ENCODE peak calls at places on chromosomes 1 and 21, in eight cellular contexts. One of them, this sample, is unnamed.
A peak's percentile ranks its signal among the peaks of the same experiment; 100 is the strongest.

GRCh38 chr1:167416506-167416905 is 101.8 kb downstream of the CD247 start:
- DNase-seq in NCI-H1092 treated with DMSO at 0.1 percent for 48 hours: no peak
- DNase-seq in NCI-H774: no peak
- DNase-seq in activated naive CD4-positive, alpha-beta T cell: no peak
- DNase-seq in ureter: no peak
- DNase-seq in HT1080: no peak
- DNase-seq in KG1: no peak
- DNase-seq in HEK293T: no peak
- DNase-seq in this sample: no peak

GRCh38 chr1:205600085-205600484 is 31.7 kb downstream of the ELK4 start:
- DNase-seq in NCI-H1092 treated with DMSO at 0.1 percent for 48 hours: no peak
- DNase-seq in NCI-H774: no peak
- DNase-seq in activated naive CD4-positive, alpha-beta T cell: no peak
- DNase-seq in ureter: peak; percentile 41
- DNase-seq in HT1080: peak; percentile 77
- DNase-seq in KG1: no peak
- DNase-seq in HEK293T: no peak
- DNase-seq in this sample: no peak

GRCh38 chr21:46057710-46058241 is 40.1 kb upstream of the COL6A2 start:
- DNase-seq in NCI-H1092 treated with DMSO at 0.1 percent for 48 hours: no peak
- DNase-seq in NCI-H774: no peak
- DNase-seq in activated naive CD4-positive, alpha-beta T cell: no peak
- DNase-seq in ureter: no peak
- DNase-seq in HT1080: no peak
- DNase-seq in KG1: no peak
- DNase-seq in HEK293T: no peak
- DNase-seq in this sample: no peak

GRCh38 chr1:204947747-204948146 is 77.1 kb downstream of the NFASC start:
- DNase-seq in NCI-H1092 treated with DMSO at 0.1 percent for 48 hours: no peak
- DNase-seq in NCI-H774: no peak
- DNase-seq in activated naive CD4-positive, alpha-beta T cell: no peak
- DNase-seq in ureter: no peak
- DNase-seq in HT1080: no peak
- DNase-seq in KG1: no peak
- DNase-seq in HEK293T: no peak
- DNase-seq in this sample: no peak

GRCh38 chr1:219434285-219434950 is 178.5 kb downstream of the ZC3H11B start:
- DNase-seq in NCI-H1092 treated with DMSO at 0.1 percent for 48 hours: no peak
- DNase-seq in NCI-H774: no peak
- DNase-seq in activated naive CD4-positive, alpha-beta T cell: no peak
- DNase-seq in ureter: no peak
- DNase-seq in HT1080: no peak
- DNase-seq in KG1: no peak
- DNase-seq in HEK293T: no peak
- DNase-seq in this sample: no peak

GRCh38 chr1:97668945-97669344 is 251.9 kb downstream of the DPYD start:
- DNase-seq in NCI-H1092 treated with DMSO at 0.1 percent for 48 hours: no peak
- DNase-seq in NCI-H774: no peak
- DNase-seq in activated naive CD4-positive, alpha-beta T cell: no peak
- DNase-seq in ureter: no peak
- DNase-seq in HT1080: peak; percentile 39
- DNase-seq in KG1: no peak
- DNase-seq in HEK293T: no peak
- DNase-seq in this sample: no peak

GRCh38 chr1:53130878-53131589 is 11.4 kb downstream of the SLC1A7 start:
- DNase-seq in NCI-H1092 treated with DMSO at 0.1 percent for 48 hours: no peak
- DNase-seq in NCI-H774: no peak
- DNase-seq in activated naive CD4-positive, alpha-beta T cell: no peak
- DNase-seq in ureter: no peak
- DNase-seq in HT1080: no peak
- DNase-seq in KG1: no peak
- DNase-seq in HEK293T: no peak
- DNase-seq in this sample: no peak

GRCh38 chr21:42233067-42233981 is 14.4 kb downstream of the ABCG1 start:
- DNase-seq in NCI-H1092 treated with DMSO at 0.1 percent for 48 hours: peak; percentile 41
- DNase-seq in NCI-H774: no peak
- DNase-seq in activated naive CD4-positive, alpha-beta T cell: peak; percentile 57
- DNase-seq in ureter: peak; percentile 79
- DNase-seq in HT1080: peak; percentile 52
- DNase-seq in KG1: no peak
- DNase-seq in HEK293T: no peak
- DNase-seq in this sample: peak; percentile 88

GRCh38 chr1:192709544-192709943 is 73.6 kb downstream of the RGS13 start:
- DNase-seq in NCI-H1092 treated with DMSO at 0.1 percent for 48 hours: no peak
- DNase-seq in NCI-H774: no peak
- DNase-seq in activated naive CD4-positive, alpha-beta T cell: no peak
- DNase-seq in ureter: no peak
- DNase-seq in HT1080: peak; percentile 11
- DNase-seq in KG1: no peak
- DNase-seq in HEK293T: no peak
- DNase-seq in this sample: no peak

GRCh38 chr1:99662581-99663208 is 16.8 kb downstream of the PALMD start:
- DNase-seq in NCI-H1092 treated with DMSO at 0.1 percent for 48 hours: no peak
- DNase-seq in NCI-H774: no peak
- DNase-seq in activated naive CD4-positive, alpha-beta T cell: no peak
- DNase-seq in ureter: peak; percentile 67
- DNase-seq in HT1080: no peak
- DNase-seq in KG1: no peak
- DNase-seq in HEK293T: no peak
- DNase-seq in this sample: no peak

GRCh38 chr1:58346076-58346435 is 200.5 kb downstream of the OMA1 start:
- DNase-seq in NCI-H1092 treated with DMSO at 0.1 percent for 48 hours: no peak
- DNase-seq in NCI-H774: no peak
- DNase-seq in activated naive CD4-positive, alpha-beta T cell: no peak
- DNase-seq in ureter: no peak
- DNase-seq in HT1080: no peak
- DNase-seq in KG1: no peak
- DNase-seq in HEK293T: no peak
- DNase-seq in this sample: no peak

GRCh38 chr1:14487671-14488070 is 110.8 kb upstream of the KAZN start:
- DNase-seq in NCI-H1092 treated with DMSO at 0.1 percent for 48 hours: no peak
- DNase-seq in NCI-H774: no peak
- DNase-seq in activated naive CD4-positive, alpha-beta T cell: no peak
- DNase-seq in ureter: no peak
- DNase-seq in HT1080: no peak
- DNase-seq in KG1: no peak
- DNase-seq in HEK293T: no peak
- DNase-seq in this sample: no peak

GRCh38 chr1:88683516-88683847 is 591 bp upstream of the PKN2 start:
- DNase-seq in NCI-H1092 treated with DMSO at 0.1 percent for 48 hours: no peak
- DNase-seq in NCI-H774: peak; percentile 59
- DNase-seq in activated naive CD4-positive, alpha-beta T cell: peak; percentile 31
- DNase-seq in ureter: peak; percentile 53
- DNase-seq in HT1080: no peak
- DNase-seq in KG1: no peak
- DNase-seq in HEK293T: peak; percentile 39
- DNase-seq in this sample: peak; percentile 22

GRCh38 chr1:217889401-217889800 is 258.3 kb downstream of the SPATA17 start:
- DNase-seq in NCI-H1092 treated with DMSO at 0.1 percent for 48 hours: no peak
- DNase-seq in NCI-H774: no peak
- DNase-seq in activated naive CD4-positive, alpha-beta T cell: no peak
- DNase-seq in ureter: no peak
- DNase-seq in HT1080: no peak
- DNase-seq in KG1: no peak
- DNase-seq in HEK293T: peak; percentile 12
- DNase-seq in this sample: no peak

GRCh38 chr1:45945426-45945825 is 142.0 kb downstream of the MAST2 start:
- DNase-seq in NCI-H1092 treated with DMSO at 0.1 percent for 48 hours: no peak
- DNase-seq in NCI-H774: no peak
- DNase-seq in activated naive CD4-positive, alpha-beta T cell: no peak
- DNase-seq in ureter: no peak
- DNase-seq in HT1080: no peak
- DNase-seq in KG1: no peak
- DNase-seq in HEK293T: no peak
- DNase-seq in this sample: no peak

GRCh38 chr1:34436836-34437235 is 260.1 kb downstream of the C1orf94 start:
- DNase-seq in NCI-H1092 treated with DMSO at 0.1 percent for 48 hours: no peak
- DNase-seq in NCI-H774: no peak
- DNase-seq in activated naive CD4-positive, alpha-beta T cell: no peak
- DNase-seq in ureter: no peak
- DNase-seq in HT1080: no peak
- DNase-seq in KG1: no peak
- DNase-seq in HEK293T: no peak
- DNase-seq in this sample: no peak

GRCh38 chr1:47478090-47478489 is 40.2 kb downstream of the FOXD2 start:
- DNase-seq in NCI-H1092 treated with DMSO at 0.1 percent for 48 hours: no peak
- DNase-seq in NCI-H774: peak; percentile 43
- DNase-seq in activated naive CD4-positive, alpha-beta T cell: no peak
- DNase-seq in ureter: peak; percentile 73
- DNase-seq in HT1080: no peak
- DNase-seq in KG1: no peak
- DNase-seq in HEK293T: no peak
- DNase-seq in this sample: no peak

GRCh38 chr1:167881069-167881468 is 32.9 kb downstream of the ADCY10 start:
- DNase-seq in NCI-H1092 treated with DMSO at 0.1 percent for 48 hours: no peak
- DNase-seq in NCI-H774: no peak
- DNase-seq in activated naive CD4-positive, alpha-beta T cell: no peak
- DNase-seq in ureter: no peak
- DNase-seq in HT1080: peak; percentile 75
- DNase-seq in KG1: no peak
- DNase-seq in HEK293T: no peak
- DNase-seq in this sample: no peak

GRCh38 chr21:18840239-18840638 is 436.7 kb upstream of the TMPRSS15 start:
- DNase-seq in NCI-H1092 treated with DMSO at 0.1 percent for 48 hours: no peak
- DNase-seq in NCI-H774: no peak
- DNase-seq in activated naive CD4-positive, alpha-beta T cell: no peak
- DNase-seq in ureter: no peak
- DNase-seq in HT1080: peak; percentile 47
- DNase-seq in KG1: no peak
- DNase-seq in HEK293T: peak; percentile 12
- DNase-seq in this sample: no peak

GRCh38 chr1:183870351-183871077 is 65.6 kb downstream of the RGL1 start:
- DNase-seq in NCI-H1092 treated with DMSO at 0.1 percent for 48 hours: no peak
- DNase-seq in NCI-H774: no peak
- DNase-seq in activated naive CD4-positive, alpha-beta T cell: no peak
- DNase-seq in ureter: no peak
- DNase-seq in HT1080: no peak
- DNase-seq in KG1: no peak
- DNase-seq in HEK293T: no peak
- DNase-seq in this sample: no peak

GRCh38 chr1:107750364-107750959 is 214.5 kb downstream of the VAV3 start:
- DNase-seq in NCI-H1092 treated with DMSO at 0.1 percent for 48 hours: peak; percentile 83
- DNase-seq in NCI-H774: peak; percentile 67
- DNase-seq in activated naive CD4-positive, alpha-beta T cell: no peak
- DNase-seq in ureter: peak; percentile 66
- DNase-seq in HT1080: peak; percentile 78
- DNase-seq in KG1: no peak
- DNase-seq in HEK293T: peak; percentile 66
- DNase-seq in this sample: no peak

GRCh38 chr1:41175546-41175945 is 66.6 kb downstream of the SCMH1 start:
- DNase-seq in NCI-H1092 treated with DMSO at 0.1 percent for 48 hours: peak; percentile 89
- DNase-seq in NCI-H774: peak; percentile 26
- DNase-seq in activated naive CD4-positive, alpha-beta T cell: no peak
- DNase-seq in ureter: no peak
- DNase-seq in HT1080: no peak
- DNase-seq in KG1: no peak
- DNase-seq in HEK293T: no peak
- DNase-seq in this sample: no peak

GRCh38 chr21:36079010-36079649 is 9.3 kb downstream of the CBR1 start:
- DNase-seq in NCI-H1092 treated with DMSO at 0.1 percent for 48 hours: no peak
- DNase-seq in NCI-H774: no peak
- DNase-seq in activated naive CD4-positive, alpha-beta T cell: peak; percentile 3
- DNase-seq in ureter: no peak
- DNase-seq in HT1080: peak; percentile 21
- DNase-seq in KG1: no peak
- DNase-seq in HEK293T: no peak
- DNase-seq in this sample: no peak

GRCh38 chr1:213687802-213688201 is 300.0 kb upstream of the PROX1 start:
- DNase-seq in NCI-H1092 treated with DMSO at 0.1 percent for 48 hours: no peak
- DNase-seq in NCI-H774: no peak
- DNase-seq in activated naive CD4-positive, alpha-beta T cell: no peak
- DNase-seq in ureter: no peak
- DNase-seq in HT1080: no peak
- DNase-seq in KG1: no peak
- DNase-seq in HEK293T: no peak
- DNase-seq in this sample: no peak

GRCh38 chr1:111672338-111672737 is 52.7 kb downstream of the RAP1A start:
- DNase-seq in NCI-H1092 treated with DMSO at 0.1 percent for 48 hours: no peak
- DNase-seq in NCI-H774: no peak
- DNase-seq in activated naive CD4-positive, alpha-beta T cell: no peak
- DNase-seq in ureter: no peak
- DNase-seq in HT1080: no peak
- DNase-seq in KG1: no peak
- DNase-seq in HEK293T: no peak
- DNase-seq in this sample: no peak

GRCh38 chr1:212557739-212558664 is 50.6 kb upstream of the ATF3 start:
- DNase-seq in NCI-H1092 treated with DMSO at 0.1 percent for 48 hours: no peak
- DNase-seq in NCI-H774: no peak
- DNase-seq in activated naive CD4-positive, alpha-beta T cell: peak; percentile 47
- DNase-seq in ureter: peak; percentile 64
- DNase-seq in HT1080: no peak
- DNase-seq in KG1: no peak
- DNase-seq in HEK293T: peak; percentile 40
- DNase-seq in this sample: no peak

GRCh38 chr1:81478217-81478616 is 322.5 kb upstream of the ADGRL2 start:
- DNase-seq in NCI-H1092 treated with DMSO at 0.1 percent for 48 hours: peak; percentile 77
- DNase-seq in NCI-H774: no peak
- DNase-seq in activated naive CD4-positive, alpha-beta T cell: no peak
- DNase-seq in ureter: no peak
- DNase-seq in HT1080: no peak
- DNase-seq in KG1: no peak
- DNase-seq in HEK293T: no peak
- DNase-seq in this sample: no peak

This sample was measured in central memory CD8-positive, alpha-beta T cell.